ENCODE peak calls at places on chromosomes 6 and 20, in seven cellular contexts. N is EH, R is left cardiac atrium, O is T-helper 2 cell, C is dorsolateral prefrontal cortex, Q is HuH-7, Y is non-pigmented ciliary epithelial cell. E is an unnamed sample.

GRCh38 chr20:8424010-8424409 is 291.9 kb downstream of the PLCB1 start:
- DNase-seq in Q (no peak), C (no peak), Y (peak; percentile 41), O (no peak), N (peak; percentile 74), R (no peak), E (no peak)

GRCh38 chr20:297925-298754 is 770 bp downstream of the ZCCHC3 start:
- DNase-seq in C (peak; percentile 59), Q (peak; percentile 57), Y (no peak), O (peak; percentile 3), N (peak; percentile 86), R (peak; percentile 78), E (peak; percentile 68)

GRCh38 chr6:79801362-79801761 is 146.0 kb downstream of the ELOVL4 start:
- DNase-seq in Y (no peak), C (no peak), N (no peak), O (no peak), Q (no peak), R (no peak), E (no peak)

GRCh38 chr20:49230021-49230420 is 10.8 kb downstream of the DDX27 start:
- DNase-seq in Q (no peak), R (no peak), N (no peak), C (no peak), O (no peak), Y (no peak), E (no peak)

GRCh38 chr6:168043848-168044415 is 35.1 kb downstream of the FRMD1 start:
- DNase-seq in R (no peak), N (no peak), C (no peak), Y (no peak), O (no peak), Q (no peak), E (no peak)

GRCh38 chr20:51637241-51637640 is 94.7 kb upstream of the NFATC2 start:
- DNase-seq in N (no peak), C (no peak), Q (no peak), O (no peak), Y (no peak), R (no peak), E (no peak)

GRCh38 chr6:53961679-53962370 is 149.4 kb upstream of the MLIP start:
- DNase-seq in Q (no peak), C (no peak), Y (no peak), R (no peak), O (no peak), N (peak; percentile 83), E (no peak)

GRCh38 chr20:7437311-7437710 is 502.9 kb downstream of the HAO1 start:
- DNase-seq in O (no peak), Q (no peak), Y (no peak), C (no peak), R (no peak), N (no peak), E (no peak)

GRCh38 chr6:31128093-31128676 is 7.9 kb upstream of the CDSN start:
- DNase-seq in R (peak; percentile 60), Q (peak; percentile 60), C (peak; percentile 45), N (peak; percentile 53), O (peak; percentile 72), Y (no peak), E (peak; percentile 51)

GRCh38 chr20:10647471-10647870 is 26.3 kb downstream of the JAG1 start:
- DNase-seq in O (no peak), N (peak; percentile 54), Q (peak; percentile 52), R (no peak), Y (no peak), C (no peak), E (no peak)

GRCh38 chr20:58033026-58033536 is 195.4 kb downstream of the ANKRD60 start:
- DNase-seq in O (no peak), Q (no peak), R (no peak), N (no peak), C (no peak), Y (no peak), E (no peak)

GRCh38 chr6:157813191-157813590 is 9.9 kb upstream of the SNX9 start:
- DNase-seq in Y (no peak), Q (no peak), R (no peak), N (peak; percentile 45), C (no peak), O (no peak), E (peak; percentile 29)

GRCh38 chr6:17966451-17966850 is 21.0 kb downstream of the KIF13A start:
- DNase-seq in O (no peak), N (peak; percentile 49), Q (no peak), C (no peak), R (no peak), Y (no peak), E (no peak)

GRCh38 chr6:1004885-1005635 is 306.8 kb upstream of the FOXQ1 start:
- DNase-seq in O (no peak), Q (no peak), R (no peak), N (no peak), Y (no peak), C (no peak), E (no peak)

GRCh38 chr6:158660331-158660730 is 10.5 kb downstream of the SYTL3 start:
- DNase-seq in N (no peak), Q (peak; percentile 73), C (no peak), R (no peak), O (no peak), Y (no peak), E (no peak)

GRCh38 chr20:53128024-53128423 is 155.9 kb downstream of the TSHZ2 start:
- DNase-seq in R (no peak), Y (no peak), O (no peak), C (no peak), Q (no peak), N (no peak), E (no peak)

GRCh38 chr20:35981969-35982368 is 13.6 kb downstream of the CNBD2 start:
- DNase-seq in R (no peak), Q (no peak), N (no peak), Y (no peak), O (no peak), C (no peak), E (no peak)

GRCh38 chr6:38261626-38262025 is 378.1 kb downstream of the BTBD9 start:
- DNase-seq in Q (no peak), N (no peak), O (no peak), Y (no peak), C (no peak), R (no peak), E (no peak)

GRCh38 chr6:152457949-152458624 is 179.1 kb downstream of the SYNE1 start:
- DNase-seq in N (no peak), R (no peak), C (no peak), Q (no peak), O (no peak), Y (no peak), E (no peak)

GRCh38 chr6:61606500-61606899 is 679.5 kb downstream of the KHDRBS2 start:
- DNase-seq in N (no peak), R (no peak), Y (no peak), Q (no peak), O (no peak), C (no peak), E (no peak)

GRCh38 chr6:2492686-2493523 is 247.5 kb upstream of the GMDS start:
- DNase-seq in C (no peak), Y (no peak), O (no peak), Q (no peak), N (no peak), R (no peak), E (no peak)

GRCh38 chr20:17558154-17558940 is 11.5 kb upstream of the DSTN start:
- DNase-seq in Q (no peak), Y (no peak), R (peak; percentile 67), O (no peak), N (peak; percentile 92), C (no peak), E (no peak)

GRCh38 chr6:73200735-73201134 is 24.6 kb downstream of the KHDC1L start:
- DNase-seq in C (no peak), O (no peak), Q (no peak), N (peak; percentile 46), R (no peak), Y (no peak), E (no peak)

GRCh38 chr6:53424976-53425718 is 76.4 kb upstream of the ELOVL5 start:
- DNase-seq in O (no peak), N (no peak), Q (no peak), R (no peak), C (no peak), Y (no peak), E (no peak)

GRCh38 chr6:34657037-34657306 is 39.6 kb downstream of the ILRUN start:
- DNase-seq in Q (no peak), N (peak; percentile 86), O (no peak), C (no peak), Y (no peak), R (no peak), E (no peak)

GRCh38 chr6:42007753-42008528 is 42.4 kb upstream of the TAF8 start:
- DNase-seq in N (no peak), C (no peak), Y (no peak), R (no peak), O (no peak), Q (no peak), E (no peak)

GRCh38 chr20:43800186-43800585 is 73.4 kb upstream of the GTSF1L start:
- DNase-seq in N (no peak), O (no peak), C (no peak), Y (no peak), Q (no peak), R (no peak), E (no peak)

GRCh38 chr6:118912646-118913045 is 18.7 kb downstream of the ASF1A start:
- DNase-seq in Y (no peak), N (no peak), Q (no peak), R (no peak), O (no peak), C (no peak), E (no peak)

GRCh38 chr6:12769556-12770255 is 53.1 kb downstream of the PHACTR1 start:
- DNase-seq in N (peak; percentile 60), O (no peak), R (no peak), Q (no peak), C (peak; percentile 71), Y (no peak), E (no peak)

GRCh38 chr6:12584631-12585405 is 131.7 kb upstream of the PHACTR1 start:
- DNase-seq in Y (no peak), C (no peak), N (no peak), Q (no peak), O (no peak), R (no peak), E (no peak)

GRCh38 chr6:110385458-110385863 is 27.3 kb upstream of the METTL24 start:
- DNase-seq in Q (no peak), O (no peak), C (no peak), R (no peak), Y (no peak), N (no peak), E (no peak)

GRCh38 chr20:36856196-36856595 is 19.7 kb upstream of the TLDC2 start:
- DNase-seq in Q (no peak), N (peak; percentile 92), C (no peak), Y (no peak), O (no peak), R (peak; percentile 63), E (no peak)

GRCh38 chr6:34610819-34611477 is 54.8 kb upstream of the SPDEF start:
- DNase-seq in Q (no peak), N (peak; percentile 91), R (no peak), C (no peak), O (no peak), Y (peak; percentile 70), E (no peak)

GRCh38 chr6:137820425-137820824 is 46.6 kb upstream of the TNFAIP3 start:
- DNase-seq in R (no peak), C (no peak), Q (no peak), O (no peak), N (peak; percentile 24), Y (no peak), E (no peak)

GRCh38 chr20:58511364-58511763 is 3.8 kb downstream of the APCDD1L start:
- DNase-seq in O (no peak), N (peak; percentile 76), Q (no peak), Y (peak; percentile 59), R (no peak), C (no peak), E (no peak)

GRCh38 chr20:32350421-32350820 is 7.7 kb upstream of the ASXL1 start:
- DNase-seq in R (no peak), Q (no peak), C (no peak), O (no peak), Y (no peak), N (no peak), E (no peak)

GRCh38 chr6:27757307-27757706 is 154.9 kb downstream of the OR2B2 start:
- DNase-seq in R (peak; percentile 30), C (no peak), Q (no peak), N (no peak), Y (no peak), O (peak; percentile 29), E (no peak)

GRCh38 chr6:33962186-33962585 is 158.4 kb upstream of the MLN start:
- DNase-seq in R (no peak), N (peak; percentile 58), O (no peak), Q (no peak), Y (no peak), C (no peak), E (no peak)

E was measured in left ventricle myocardium inferior.